ENCODE peak calls at places on chromosomes 4 and X, in seven cellular contexts. A is heart left ventricle; C is left cardiac atrium; X is astrocyte of the spinal cord; J is hypothalamus; S is iris pigment epithelial cell; F is CD4-positive, alpha-beta T cell. T is an unnamed sample.

GRCh38 chrX:107448625-107449468 is 605 bp upstream of the FRMPD3 start:
- DNase-seq in A (no peak), C (no peak), X (no peak), J (no peak), S (no peak), F (no peak), T (peak)

GRCh38 chrX:124293810-124294209 is 38.6 kb upstream of the TEX13D start:
- DNase-seq in A (no peak), C (no peak), X (no peak), J (no peak), S (no peak), F (no peak), T (no peak)

GRCh38 chr4:85107553-85107952 is 141.1 kb upstream of the WDFY3 start:
- DNase-seq in A (no peak), C (no peak), X (peak), J (no peak), S (no peak), F (no peak), T (no peak)

GRCh38 chr4:37528161-37528560 is 158.0 kb downstream of the RELL1 start:
- DNase-seq in A (no peak), C (no peak), X (no peak), J (no peak), S (no peak), F (no peak), T (peak)

GRCh38 chr4:89056953-89057398 is at the start of gene FAM13A:
- DNase-seq in A (peak), C (peak), X (peak), J (peak), S (peak), F (no peak), T (peak)

GRCh38 chr4:5462896-5463295 is 245.5 kb downstream of the EVC2 start:
- DNase-seq in A (no peak), C (no peak), X (no peak), J (no peak), S (no peak), F (no peak), T (peak)

GRCh38 chr4:148293571-148293970 is 148.6 kb downstream of the NR3C2 start:
- DNase-seq in A (no peak), C (no peak), X (no peak), J (no peak), S (no peak), F (no peak), T (no peak)

GRCh38 chr4:165709973-165710526 is 163.0 kb upstream of the TLL1 start:
- DNase-seq in A (no peak), C (no peak), X (no peak), J (no peak), S (no peak), F (no peak), T (no peak)

GRCh38 chrX:71859637-71860036 is 51.0 kb upstream of the NHSL2 start:
- DNase-seq in A (no peak), C (no peak), X (peak), J (peak), S (peak), F (peak), T (peak)

GRCh38 chr4:72858328-72858727 is 211.2 kb downstream of the COX18 start:
- DNase-seq in A (no peak), C (no peak), X (peak), J (no peak), S (peak), F (no peak), T (no peak)

GRCh38 chr4:45453258-45453841 is 670.5 kb downstream of the GABRG1 start:
- DNase-seq in A (no peak), C (no peak), X (peak), J (no peak), S (peak), F (no peak), T (no peak)

GRCh38 chr4:39814403-39815185 is 116.7 kb downstream of the UBE2K start:
- DNase-seq in A (no peak), C (no peak), X (peak), J (no peak), S (peak), F (no peak), T (peak)

GRCh38 chr4:142112451-142112850 is 476.1 kb downstream of the IL15 start:
- DNase-seq in A (no peak), C (no peak), X (no peak), J (no peak), S (peak), F (no peak), T (peak)

GRCh38 chr4:94561249-94562024 is 109.7 kb downstream of the PDLIM5 start:
- DNase-seq in A (no peak), C (no peak), X (peak), J (no peak), S (peak), F (no peak), T (no peak)

GRCh38 chrX:109926743-109927662 is 75.9 kb upstream of the TMEM164 start:
- DNase-seq in A (no peak), C (no peak), X (no peak), J (no peak), S (no peak), F (no peak), T (no peak)

GRCh38 chr4:37732787-37733186 is 46.6 kb upstream of the RELL1 start:
- DNase-seq in A (no peak), C (no peak), X (no peak), J (no peak), S (no peak), F (no peak), T (no peak)

GRCh38 chrX:63250253-63250868 is 100.8 kb downstream of the SPIN4 start:
- DNase-seq in A (peak), C (no peak), X (peak), J (no peak), S (peak), F (peak), T (no peak)